ENCODE peak calls at places on chromosomes 3 and 15, in four cellular contexts. F is IMR-90, V is mesendoderm, Z is H1. K is an unnamed sample.

GRCh38 chr3:129015388-129016105 is 14.4 kb downstream of the EFCC1 start:
- DNase-seq in F (no peak), V (peak; percentile 37), Z (no peak), K (no peak)

GRCh38 chr15:67433495-67434099 is 87.3 kb upstream of the C15orf61 start:
- DNase-seq in F (peak; percentile 59), V (peak; percentile 65), Z (peak; percentile 7), K (peak; percentile 56)

GRCh38 chr3:64163755-64164148 is 61.5 kb downstream of the PRICKLE2 start:
- DNase-seq in F (peak; percentile 96), V (peak; percentile 65), Z (no peak), K (no peak)

GRCh38 chr3:33980252-33980651 is 181.8 kb downstream of the PDCD6IP start:
- DNase-seq in F (peak; percentile 85), V (peak; percentile 55), Z (no peak), K (no peak)

GRCh38 chr3:41075958-41076357 is 123.3 kb upstream of the CTNNB1 start:
- DNase-seq in F (no peak), V (peak; percentile 68), Z (no peak), K (no peak)

GRCh38 chr3:86929046-86929445 is 61.9 kb downstream of the VGLL3 start:
- DNase-seq in F (peak; percentile 71), V (peak; percentile 18), Z (no peak), K (no peak)

GRCh38 chr3:139227165-139227564 is 116.7 kb upstream of the MRPS22 start:
- DNase-seq in F (no peak), V (no peak), Z (no peak), K (no peak)

GRCh38 chr3:56251343-56251945 is 216.8 kb downstream of the ERC2 start:
- DNase-seq in F (peak; percentile 51), V (peak; percentile 56), Z (no peak), K (no peak)

GRCh38 chr3:155411500-155412223 is 118.2 kb upstream of the STRIT1 start:
- DNase-seq in F (no peak), V (peak; percentile 37), Z (no peak), K (no peak)

GRCh38 chr3:3015472-3016089 is 94.6 kb downstream of the IL5RA start:
- DNase-seq in F (peak; percentile 23), V (peak; percentile 59), Z (no peak), K (no peak)

GRCh38 chr3:70186221-70186620 is 126.2 kb downstream of the MDFIC2 start:
- DNase-seq in F (no peak), V (no peak), Z (no peak), K (no peak)

GRCh38 chr15:51024735-51025453 is 69.8 kb downstream of the TNFAIP8L3 start:
- DNase-seq in F (peak; percentile 14), V (no peak), Z (no peak), K (no peak)

GRCh38 chr3:195907730-195908438 is 467 bp downstream of the TNK2 start:
- DNase-seq in F (no peak), V (peak; percentile 77), Z (no peak), K (no peak)

GRCh38 chr3:63538912-63539311 is 113.6 kb upstream of the SNTN start:
- DNase-seq in F (no peak), V (no peak), Z (no peak), K (no peak)

GRCh38 chr3:72652395-72652794 is 195.8 kb downstream of the SHQ1 start:
- DNase-seq in F (no peak), V (peak; percentile 50), Z (no peak), K (no peak)

GRCh38 chr15:52101542-52102340 is 10.8 kb downstream of the BCL2L10 start:
- DNase-seq in F (no peak), V (no peak), Z (no peak), K (no peak)

GRCh38 chr3:84959470-84960380 is 936 bp downstream of the CADM2 start:
- DNase-seq in F (no peak), V (peak; percentile 71), Z (peak; percentile 25), K (peak; percentile 64)

GRCh38 chr3:126994661-126995161 is 11.8 kb downstream of the PLXNA1 start:
- DNase-seq in F (no peak), V (no peak), Z (no peak), K (no peak)

GRCh38 chr3:48187579-48188265 is 495 bp downstream of the CDC25A start:
- DNase-seq in F (no peak), V (peak; percentile 59), Z (no peak), K (peak; percentile 37)

GRCh38 chr3:50316657-50317242 is 5.8 kb downstream of the HYAL2 start:
- DNase-seq in F (peak; percentile 28), V (peak; percentile 88), Z (no peak), K (peak; percentile 75)

GRCh38 chr3:190491533-190492054 is 22.3 kb upstream of the IL1RAP start:
- DNase-seq in F (no peak), V (no peak), Z (no peak), K (no peak)

GRCh38 chr3:152574461-152575079 is 260.4 kb upstream of the P2RY1 start:
- DNase-seq in F (peak; percentile 51), V (peak; percentile 68), Z (no peak), K (no peak)

GRCh38 chr3:190486201-190486865 is 27.6 kb upstream of the IL1RAP start:
- DNase-seq in F (no peak), V (no peak), Z (no peak), K (no peak)

GRCh38 chr3:178517665-178518366 is 18.4 kb upstream of the KCNMB2 start:
- DNase-seq in F (no peak), V (no peak), Z (no peak), K (no peak)

GRCh38 chr3:23209103-23209502 is 6.0 kb downstream of the UBE2E2 start:
- DNase-seq in F (no peak), V (no peak), Z (no peak), K (no peak)

GRCh38 chr3:45730409-45731154 is 41.4 kb downstream of the SACM1L start:
- DNase-seq in F (no peak), V (no peak), Z (no peak), K (no peak)

GRCh38 chr3:8647137-8647970 is 2.8 kb upstream of the SSUH2 start:
- DNase-seq in F (no peak), V (no peak), Z (no peak), K (no peak)

GRCh38 chr3:194120789-194121770 is 14.9 kb upstream of the HES1 start:
- DNase-seq in F (no peak), V (no peak), Z (no peak), K (no peak)
- H4K5ac ChIP-seq in F (no peak overlapping the region), V (no peak overlapping the region), Z (no peak overlapping the region), K (no peak overlapping the region)

GRCh38 chr3:27165348-27165747 is 203.8 kb downstream of the NEK10 start:
- DNase-seq in F (peak; percentile 42), V (no peak), Z (no peak), K (no peak)
- H4K5ac ChIP-seq in F (no peak overlapping the region), V (no peak overlapping the region), Z (no peak overlapping the region), K (no peak overlapping the region)

DNA sequence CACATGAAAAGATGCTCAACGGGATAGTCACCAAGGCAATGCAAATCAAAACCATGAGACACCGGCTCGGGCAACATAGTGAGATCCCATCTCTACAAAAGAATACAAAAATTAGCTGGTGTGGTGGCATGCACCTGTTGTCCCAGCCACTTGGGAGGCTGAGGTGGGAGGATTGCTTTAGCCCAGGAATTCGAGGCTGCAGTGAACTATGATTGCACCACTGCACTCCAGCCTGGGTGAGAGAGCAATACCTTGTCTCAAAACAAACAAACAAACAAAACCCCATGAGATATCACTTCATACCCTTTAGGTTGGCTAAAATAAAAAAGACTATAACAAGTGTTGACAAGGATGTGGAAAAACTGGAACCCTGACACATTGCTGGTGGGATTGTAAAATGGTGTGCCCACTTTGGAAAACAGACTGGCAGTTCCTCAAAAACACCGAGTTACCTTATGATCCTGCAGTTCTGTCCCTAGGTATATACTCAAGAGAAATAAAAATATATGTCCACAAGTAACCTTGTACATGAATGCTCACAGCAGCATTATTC is 3.8 kb upstream of the PPARG start:
- DNase-seq in F (no peak), V (no peak), Z (no peak), K (no peak)
- H4K5ac ChIP-seq in F (no peak overlapping the region), V (no peak overlapping the region), Z (no peak overlapping the region), K (no peak overlapping the region)

DNA sequence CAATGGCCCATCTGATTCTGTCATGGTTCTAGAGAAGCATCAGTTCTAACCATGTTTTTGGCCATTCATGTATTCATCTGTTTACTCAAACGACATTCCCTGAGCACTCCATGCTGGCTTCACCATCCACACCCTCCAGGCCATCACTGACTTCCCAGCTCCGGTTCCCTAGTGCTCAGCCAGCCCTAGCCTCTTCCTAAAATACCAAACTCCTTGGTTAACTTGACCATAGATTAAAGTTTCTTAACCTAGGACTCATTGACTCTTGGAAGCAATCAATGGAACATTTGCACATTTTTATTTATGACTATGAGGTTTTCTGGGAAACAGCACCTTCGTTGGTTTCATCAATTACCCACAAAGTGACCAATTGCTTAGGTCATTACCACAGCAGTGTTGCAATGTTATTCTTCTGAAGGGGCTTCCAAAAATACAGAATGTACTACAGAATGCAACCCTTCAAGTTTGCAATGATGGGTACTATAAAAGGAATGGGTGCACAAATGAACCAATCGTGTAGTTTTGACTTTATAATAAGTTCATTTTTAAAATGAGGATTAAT is 27.2 kb upstream of the SLC25A36 start:
- DNase-seq in F (no peak), V (no peak), Z (no peak), K (no peak)
- H4K5ac ChIP-seq in F (no peak overlapping the region), V (no peak overlapping the region), Z (no peak overlapping the region), K (no peak overlapping the region)

K was measured in H9.